ENCODE peak calls at places on chromosomes 5 and 9, in eight cellular contexts. I is ascending aorta, O is tibial artery, L is kidney, X is left ventricle myocardium inferior, R is thoracic aorta, W is A549, K is mammary epithelial cell. D is an unnamed sample. For H3K4me1, the result is how much of the 10 kb centered on the place peaks cover.

GRCh38 chr5:56490971-56491468 is 257.9 kb upstream of the ANKRD55 start:
- DNase-seq in L (no peak), K (peak), I (no peak), X (no peak), O (no peak), R (no peak), W (no peak), D (no peak)

GRCh38 chr9:89603629-89604462 is 966 bp upstream of the GADD45G start:
- DNase-seq in O (peak), W (peak), L (peak), R (peak), K (peak), I (peak), X (peak), D (peak)

GRCh38 chr9:26375448-26375847 is 517.2 kb downstream of the CAAP1 start:
- DNase-seq in R (no peak), O (no peak), K (peak), W (no peak), I (no peak), X (no peak), L (no peak), D (no peak)

GRCh38 chr5:144460608-144461007 is 289.9 kb downstream of the KCTD16 start:
- DNase-seq in L (no peak), X (no peak), K (no peak), O (no peak), W (no peak), R (no peak), I (no peak), D (no peak)

GRCh38 chr9:123743737-123744136 is 186.2 kb downstream of the DENND1A start:
- DNase-seq in L (no peak), R (no peak), O (no peak), W (no peak), I (no peak), X (no peak), K (no peak), D (no peak)

GRCh38 chr9:111483419-111483861 is 743 bp downstream of the ECPAS start:
- DNase-seq in W (no peak), X (no peak), K (peak), R (no peak), O (peak), L (peak), I (peak), D (no peak)

GRCh38 chr5:158050401-158050800 is 191.5 kb upstream of the CLINT1 start:
- DNase-seq in I (no peak), O (no peak), W (no peak), R (no peak), X (no peak), L (no peak), K (no peak), D (no peak)

GRCh38 chr9:123246534-123246933 is 21.9 kb downstream of the STRBP start:
- DNase-seq in K (no peak), O (no peak), W (no peak), X (no peak), I (no peak), L (no peak), R (no peak), D (no peak)

GRCh38 chr5:11139471-11139870 is 378.4 kb upstream of the DAP start:
- DNase-seq in R (no peak), K (no peak), O (no peak), X (no peak), I (no peak), W (no peak), L (no peak), D (no peak)

GRCh38 chr5:60960591-60960990 is 15.6 kb downstream of the NDUFAF2 start:
- DNase-seq in R (no peak), L (no peak), O (no peak), X (no peak), W (peak), I (no peak), K (no peak), D (no peak)

GRCh38 chr9:36945999-36946398 is 88.1 kb downstream of the PAX5 start:
- DNase-seq in W (no peak), O (no peak), X (no peak), L (no peak), R (no peak), I (no peak), K (no peak), D (no peak)

GRCh38 chr5:57937025-57937424 is 454.4 kb upstream of the ACTBL2 start:
- DNase-seq in O (no peak), I (no peak), R (no peak), X (no peak), K (no peak), L (no peak), W (no peak), D (no peak)

GRCh38 chr5:123549256-123549904 is 37.4 kb downstream of the CSNK1G3 start:
- DNase-seq in R (no peak), X (no peak), W (no peak), L (no peak), I (no peak), O (no peak), K (no peak), D (no peak)

GRCh38 chr5:160507181-160507811 is 85.6 kb downstream of the PTTG1 start:
- DNase-seq in X (no peak), I (no peak), L (no peak), R (no peak), O (no peak), K (peak), W (no peak), D (no peak)

GRCh38 chr5:177498013-177498847 is 826 bp upstream of the PDLIM7 start:
- DNase-seq in W (no peak), X (peak), O (no peak), L (peak), R (no peak), K (peak), I (no peak), D (no peak)

GRCh38 chr5:177497297-177498012 is at the start of gene PDLIM7:
- DNase-seq in L (peak), I (peak), K (peak), O (peak), X (peak), W (peak), R (peak), D (peak)

GRCh38 chr5:177495243-177496060 is 2.0 kb downstream of the PDLIM7 start:
- DNase-seq in R (peak), O (peak), X (peak), I (peak), L (peak), W (peak), K (peak), D (peak)

GRCh38 chr5:177496111-177497010 is 1.0 kb downstream of the PDLIM7 start:
- DNase-seq in W (peak), O (peak), L (peak), I (peak), R (peak), X (peak), K (peak), D (peak)

DNA sequence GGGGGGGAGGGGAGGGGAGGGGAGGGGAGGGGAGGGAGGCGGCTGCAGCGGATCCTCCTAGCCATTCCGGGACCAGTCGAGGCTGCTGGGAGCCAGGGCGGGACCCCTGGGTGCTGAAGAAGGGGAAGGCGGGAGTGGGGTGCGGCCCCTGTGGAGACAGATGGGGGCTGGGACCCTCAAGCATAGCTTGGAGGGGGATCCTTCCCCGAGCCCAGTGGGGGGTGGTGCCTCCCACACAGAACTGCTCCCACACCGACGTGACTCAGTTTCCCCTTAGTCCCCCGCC is 450 bp downstream of the PDLIM7 start:
- DNase-seq in X (no peak), K (no peak), R (no peak), L (no peak), I (peak), W (no peak), O (no peak), D (no peak)
- H3K4me1 ChIP-seq in X (half or more), K (half or more), R (half or more), L (under half), I (under half), W (half or more), O (half or more), D (half or more)

DNA sequence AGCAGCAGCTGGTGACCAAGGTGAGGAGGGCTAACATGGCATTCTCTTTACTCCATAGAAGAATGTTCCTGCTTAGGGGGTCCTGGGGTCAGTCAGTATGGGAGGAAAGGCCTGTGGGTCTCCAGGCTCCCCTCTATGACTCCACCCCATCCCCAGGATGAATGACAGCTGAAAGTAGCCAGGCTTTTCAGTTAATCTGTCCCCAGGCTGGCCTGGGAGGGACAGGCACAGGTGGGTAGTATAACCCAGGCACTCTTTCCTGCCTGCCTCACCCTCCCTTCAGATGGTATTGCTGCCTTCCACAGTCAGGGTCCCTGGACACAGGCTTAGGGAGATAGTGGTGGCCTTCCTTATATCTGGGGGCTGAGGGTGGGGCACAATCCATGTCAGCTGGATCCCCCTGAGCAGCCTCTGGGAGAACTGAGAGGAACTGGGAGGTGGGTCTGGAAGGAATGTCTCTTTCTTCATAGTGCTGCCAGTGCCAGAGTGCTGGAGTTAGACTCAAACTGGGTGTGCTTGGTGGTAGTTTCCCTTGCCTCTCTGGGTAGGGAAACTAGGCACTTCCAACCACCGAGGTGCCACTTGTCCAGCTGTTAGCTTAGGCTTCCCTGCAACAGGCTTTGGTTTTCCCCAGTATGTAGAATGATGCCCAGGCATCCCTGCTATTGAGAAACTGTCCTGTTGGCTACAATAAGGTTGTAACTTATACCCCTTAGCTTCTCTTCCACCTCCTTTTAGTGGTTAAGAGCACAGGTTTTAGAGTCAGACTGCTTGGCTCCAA is 27.8 kb downstream of the LARP1 start:
- DNase-seq in I (no peak), K (no peak), W (no peak), L (no peak), O (no peak), X (no peak), R (no peak), D (no peak)
- H3K4me1 ChIP-seq in I (under half), K (under half), W (half or more), L (under half), O (half or more), X (half or more), R (half or more), D (half or more)

DNA sequence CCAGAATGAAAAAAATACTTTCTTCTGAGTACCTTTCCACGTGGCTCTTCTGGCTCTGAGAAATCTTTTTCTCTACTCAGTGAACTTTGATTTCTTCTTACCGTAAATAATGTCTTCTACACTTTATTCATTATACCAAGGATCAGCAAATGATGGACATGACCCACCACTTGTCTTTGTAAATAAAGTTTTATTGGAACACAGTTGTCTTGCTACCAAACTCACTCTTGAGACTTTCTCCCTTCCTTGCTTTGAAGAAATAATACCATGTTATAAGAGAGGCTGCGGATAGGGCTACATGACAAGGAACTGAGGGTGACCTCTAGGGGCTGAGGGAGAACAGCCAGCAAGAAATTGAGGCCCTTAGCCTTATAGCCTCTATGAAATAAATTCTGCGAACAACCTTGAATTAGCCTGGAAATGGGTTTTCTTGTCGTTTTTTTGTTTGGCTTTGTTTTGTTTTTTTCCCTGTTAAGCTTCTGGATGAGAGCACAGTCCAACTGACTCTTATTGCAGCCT is 212.5 kb downstream of the COMMD10 start:
- DNase-seq in O (no peak), L (no peak), I (no peak), X (no peak), K (no peak), R (no peak), W (no peak), D (no peak)
- H3K4me1 ChIP-seq in O (under half), L (under half), I (under half), X (under half), K (under half), R (under half), W (under half), D (under half)

DNA sequence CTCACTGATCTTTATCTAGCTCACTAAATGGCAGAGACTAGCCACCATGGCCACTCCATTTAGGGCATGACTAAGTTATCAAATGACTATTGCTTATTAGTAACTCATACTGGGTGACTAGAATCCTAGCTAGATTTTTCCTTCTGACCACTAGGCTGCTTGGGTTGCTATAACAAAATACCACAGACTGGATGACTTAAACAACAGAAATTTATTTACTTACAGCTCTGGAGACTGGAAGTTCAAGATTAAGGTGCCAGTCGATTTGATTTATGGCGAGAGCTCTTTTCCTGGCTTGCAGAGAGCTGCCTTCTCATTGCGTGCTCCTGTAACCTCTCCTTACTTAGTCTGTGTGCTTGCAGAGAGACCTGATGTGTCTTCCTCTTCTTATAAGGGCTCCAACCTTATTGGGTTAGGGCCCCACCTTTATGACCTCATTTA is 55.0 kb upstream of the APC start:
- DNase-seq in I (no peak), X (no peak), O (no peak), K (no peak), W (no peak), L (no peak), R (no peak), D (no peak)
- H3K4me1 ChIP-seq in I (under half), X (under half), O (under half), K (under half), W (under half), L (under half), R (under half), D (under half)